ENCODE peak calls at places on chromosomes 12 and 14, in eight cellular contexts. U is stomach, Y is upper lobe of left lung, E is sigmoid colon, F is tibial nerve, B is A549, V is transverse colon, Q is GM12878. I is an unnamed sample.

GRCh38 chr14:74793506-74794155 is 30.5 kb downstream of the YLPM1 start:
- DNase-seq in U (no peak), Y (no peak), E (no peak), F (no peak), B (peak), V (no peak), Q (no peak), I (no peak)

GRCh38 chr12:91143241-91143640 is 31.9 kb upstream of the LUM start:
- DNase-seq in U (no peak), Y (no peak), E (no peak), F (no peak), B (no peak), V (no peak), Q (no peak), I (no peak)

GRCh38 chr12:43882578-43883178 is 46.8 kb downstream of the TMEM117 start:
- DNase-seq in U (no peak), Y (peak), E (no peak), F (no peak), B (peak), V (peak), Q (peak), I (no peak)

GRCh38 chr12:109888179-109889020 is 8.1 kb upstream of the GLTP start:
- DNase-seq in U (no peak), Y (peak), E (no peak), F (no peak), B (peak), V (no peak), Q (peak), I (no peak)

GRCh38 chr12:109938947-109939346 is 38.9 kb downstream of the TCHP start:
- DNase-seq in U (no peak), Y (no peak), E (no peak), F (no peak), B (no peak), V (no peak), Q (no peak), I (no peak)

GRCh38 chr12:53234236-53234635 is 2.2 kb upstream of the RARG start:
- DNase-seq in U (no peak), Y (no peak), E (no peak), F (no peak), B (no peak), V (peak), Q (no peak), I (no peak)

GRCh38 chr14:26597136-26598080 is at the start of gene NOVA1:
- DNase-seq in U (no peak), Y (no peak), E (peak), F (peak), B (peak), V (peak), Q (no peak), I (peak)

GRCh38 chr12:132638541-132639408 is 20.2 kb downstream of the P2RX2 start:
- DNase-seq in U (no peak), Y (no peak), E (no peak), F (peak), B (peak), V (no peak), Q (no peak), I (no peak)

GRCh38 chr12:60173213-60174170 is 577.7 kb downstream of the SLC16A7 start:
- DNase-seq in U (no peak), Y (no peak), E (no peak), F (no peak), B (no peak), V (no peak), Q (no peak), I (no peak)

GRCh38 chr12:98418357-98419075 is 96.9 kb upstream of the TMPO start:
- DNase-seq in U (peak), Y (peak), E (peak), F (peak), B (peak), V (peak), Q (no peak), I (peak)

GRCh38 chr14:105397350-105397931 is 897 bp upstream of the TEX22 start:
- DNase-seq in U (no peak), Y (peak), E (no peak), F (no peak), B (no peak), V (no peak), Q (no peak), I (peak)

DNA sequence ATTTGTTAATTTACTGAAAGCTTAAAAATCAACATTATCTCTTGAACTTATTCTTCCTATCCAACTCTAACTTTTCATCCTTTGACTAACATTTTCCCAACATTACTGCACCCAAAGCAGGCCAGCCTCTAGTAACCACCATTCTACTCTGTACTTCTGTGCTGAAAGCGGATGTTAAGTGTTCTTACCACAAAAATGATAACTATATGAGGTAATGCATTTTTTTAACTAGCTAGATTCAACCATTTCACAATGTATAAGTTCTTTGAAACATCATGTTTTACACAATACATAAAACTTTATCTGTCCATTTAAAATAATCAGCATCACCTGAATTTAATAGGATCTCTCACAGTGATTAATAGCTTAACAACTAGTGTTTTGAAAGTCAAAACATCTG is 468.5 kb upstream of the MGAT4C start:
- DNase-seq in U (no peak), Y (no peak), E (no peak), F (no peak), B (no peak), V (no peak), Q (no peak), I (no peak)
- TF ChIP-seq EP300 in U (no peak), Y (no peak), E (no peak), F (no peak), B (no peak), V (no peak), Q (no peak), I (no peak)

DNA sequence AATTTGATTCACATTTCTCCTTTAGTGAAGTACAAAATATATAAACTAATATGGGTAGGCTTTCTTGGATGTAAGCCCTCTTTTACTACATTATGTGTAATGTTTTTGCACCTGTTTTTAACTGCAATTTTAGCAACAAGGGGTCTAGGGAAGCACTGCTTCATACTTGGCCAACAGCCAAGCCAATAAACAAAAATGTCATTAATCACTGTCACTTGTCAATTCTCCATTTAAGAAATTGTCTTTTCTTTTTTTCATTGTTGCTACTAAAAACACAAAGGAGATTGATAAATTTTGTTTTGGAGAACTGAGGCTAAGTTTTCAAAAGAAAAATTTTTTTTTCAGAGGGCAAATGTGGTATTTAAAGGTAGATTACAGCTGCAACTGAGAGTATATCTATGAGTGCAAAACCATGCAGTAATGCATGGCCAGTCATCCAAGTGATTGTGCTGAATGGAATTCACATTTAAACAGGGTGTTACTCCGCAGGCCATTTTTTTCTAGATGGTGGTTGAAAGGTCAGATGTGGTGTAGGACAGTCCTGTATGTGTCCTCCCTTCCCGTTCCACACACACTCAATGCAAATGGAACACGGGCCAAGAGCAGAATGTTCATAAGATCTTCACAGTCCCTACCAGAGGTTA is 503.0 kb upstream of the LMO3 start:
- DNase-seq in U (no peak), Y (no peak), E (no peak), F (no peak), B (no peak), V (no peak), Q (no peak), I (no peak)
- TF ChIP-seq EP300 in U (no peak), Y (no peak), E (no peak), F (no peak), B (no peak), V (no peak), Q (no peak), I (no peak)

GRCh38 chr14:64364907-64365306 is 23.2 kb upstream of the MTHFD1 start:
- DNase-seq in U (no peak), Y (no peak), E (no peak), F (no peak), B (no peak), V (no peak), Q (no peak), I (no peak)

DNA sequence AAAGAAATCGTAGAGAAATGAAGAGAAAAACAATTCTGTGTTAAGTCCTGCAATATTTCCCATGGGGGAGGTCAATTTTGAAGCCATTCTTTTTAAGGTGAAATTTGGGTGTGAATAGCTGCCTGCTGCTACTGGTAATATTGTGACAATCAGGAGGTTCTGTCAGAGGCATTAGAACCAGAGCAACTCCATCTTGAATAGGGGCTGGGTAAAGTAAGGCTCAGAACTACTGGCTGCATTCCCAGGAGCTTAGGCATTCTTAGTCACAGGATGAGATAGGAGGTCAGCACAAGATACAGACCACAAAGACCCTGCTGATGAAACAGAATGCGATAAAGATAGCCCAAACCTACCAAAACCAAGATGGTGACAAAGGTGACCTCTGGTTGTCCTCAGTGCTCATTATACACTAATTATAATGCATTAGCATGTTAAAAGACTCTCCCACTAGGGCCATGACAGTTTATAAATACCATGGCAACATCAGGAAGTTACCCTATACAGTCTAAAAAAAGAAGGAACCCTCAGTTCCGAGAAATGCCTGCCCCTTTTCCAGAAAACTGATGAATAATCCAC is 24.8 kb upstream of the MTHFD1 start:
- DNase-seq in U (no peak), Y (no peak), E (no peak), F (no peak), B (no peak), V (no peak), Q (no peak), I (no peak)
- TF ChIP-seq EP300 in U (no peak), Y (no peak), E (no peak), F (no peak), B (no peak), V (no peak), Q (no peak), I (no peak)

GRCh38 chr12:51520576-51521325 is 70.3 kb upstream of the SCN8A start:
- DNase-seq in U (no peak), Y (no peak), E (no peak), F (no peak), B (no peak), V (no peak), Q (no peak), I (no peak)
- TF ChIP-seq EP300 in U (no peak), Y (no peak), E (no peak), F (no peak), B (no peak), V (no peak), Q (no peak), I (no peak)

DNA sequence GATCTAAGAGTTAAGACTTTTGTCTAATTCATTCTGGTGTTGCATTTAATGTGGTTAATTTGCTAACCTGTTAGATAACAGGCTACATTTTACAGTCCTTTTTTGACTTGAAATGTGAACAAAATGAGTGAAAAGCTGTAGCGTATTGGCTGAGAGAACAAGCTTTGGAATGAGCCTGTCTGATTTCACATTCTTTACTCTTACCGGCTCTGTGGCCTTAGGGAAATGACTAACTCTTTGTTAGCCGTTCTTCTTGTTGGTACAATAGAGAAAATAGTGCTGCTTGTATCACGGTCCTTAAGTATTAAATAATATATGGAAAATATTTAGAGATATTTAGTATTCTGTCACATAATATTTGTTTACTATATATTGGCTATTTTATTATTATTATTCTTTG is 1.9 kb downstream of the MNAT1 start:
- DNase-seq in U (no peak), Y (no peak), E (no peak), F (no peak), B (no peak), V (no peak), Q (no peak), I (no peak)
- TF ChIP-seq EP300 in U (no peak), Y (no peak), E (no peak), F (no peak), B (no peak), V (no peak), Q (no peak), I (no peak)

DNA sequence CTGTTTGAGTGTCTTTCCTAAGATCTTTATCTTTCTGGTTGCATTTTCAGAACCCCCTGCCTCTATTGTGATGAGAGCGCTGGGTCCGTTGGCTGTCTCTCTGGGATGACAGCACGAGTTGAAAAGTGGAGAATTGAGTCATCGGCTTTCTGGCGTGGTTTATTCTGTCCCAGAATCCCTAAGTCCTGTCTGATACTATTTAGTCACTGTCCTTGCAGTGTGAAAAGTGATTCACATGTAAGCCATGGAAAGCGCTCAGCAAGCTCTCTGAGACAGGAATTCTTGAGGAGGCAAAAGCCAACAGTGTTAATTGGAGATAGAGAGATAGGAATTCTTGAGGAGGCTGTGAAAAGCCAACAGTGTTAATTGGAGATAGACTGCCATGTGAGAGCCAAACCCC is 121.7 kb downstream of the CHST11 start:
- DNase-seq in U (no peak), Y (no peak), E (no peak), F (no peak), B (peak), V (no peak), Q (no peak), I (no peak)
- TF ChIP-seq EP300 in U (no peak), Y (no peak), E (no peak), F (no peak), B (no peak), V (no peak), Q (no peak), I (no peak)

DNA sequence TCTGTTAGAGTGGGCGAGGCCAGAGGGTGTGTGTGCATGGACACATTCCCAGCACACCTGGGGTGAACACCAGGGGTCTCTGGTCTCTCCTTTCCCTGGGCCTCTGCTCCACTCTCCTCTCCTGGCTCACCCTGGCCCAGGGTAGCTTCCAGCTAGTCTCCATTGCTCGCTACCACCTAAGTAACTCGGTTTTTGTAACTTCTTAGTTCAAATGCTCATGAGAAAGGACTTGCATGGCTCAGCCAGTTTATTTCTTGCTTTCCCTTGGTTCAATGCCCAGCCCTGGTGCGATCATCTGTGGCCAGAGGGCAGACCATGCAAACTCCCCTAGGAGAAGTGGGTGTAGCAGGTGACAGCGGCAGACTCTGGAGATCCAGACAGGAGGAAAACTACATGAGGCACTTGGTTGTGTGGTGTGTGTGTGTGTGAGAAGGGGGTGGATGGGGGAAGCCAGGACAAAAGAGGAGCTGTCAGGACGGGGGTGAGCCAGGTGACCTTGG is 8.9 kb upstream of the ACVR1B start:
- DNase-seq in U (peak), Y (no peak), E (no peak), F (no peak), B (no peak), V (no peak), Q (no peak), I (no peak)
- TF ChIP-seq EP300 in U (no peak), Y (no peak), E (no peak), F (no peak), B (no peak), V (no peak), Q (no peak), I (no peak)

DNA sequence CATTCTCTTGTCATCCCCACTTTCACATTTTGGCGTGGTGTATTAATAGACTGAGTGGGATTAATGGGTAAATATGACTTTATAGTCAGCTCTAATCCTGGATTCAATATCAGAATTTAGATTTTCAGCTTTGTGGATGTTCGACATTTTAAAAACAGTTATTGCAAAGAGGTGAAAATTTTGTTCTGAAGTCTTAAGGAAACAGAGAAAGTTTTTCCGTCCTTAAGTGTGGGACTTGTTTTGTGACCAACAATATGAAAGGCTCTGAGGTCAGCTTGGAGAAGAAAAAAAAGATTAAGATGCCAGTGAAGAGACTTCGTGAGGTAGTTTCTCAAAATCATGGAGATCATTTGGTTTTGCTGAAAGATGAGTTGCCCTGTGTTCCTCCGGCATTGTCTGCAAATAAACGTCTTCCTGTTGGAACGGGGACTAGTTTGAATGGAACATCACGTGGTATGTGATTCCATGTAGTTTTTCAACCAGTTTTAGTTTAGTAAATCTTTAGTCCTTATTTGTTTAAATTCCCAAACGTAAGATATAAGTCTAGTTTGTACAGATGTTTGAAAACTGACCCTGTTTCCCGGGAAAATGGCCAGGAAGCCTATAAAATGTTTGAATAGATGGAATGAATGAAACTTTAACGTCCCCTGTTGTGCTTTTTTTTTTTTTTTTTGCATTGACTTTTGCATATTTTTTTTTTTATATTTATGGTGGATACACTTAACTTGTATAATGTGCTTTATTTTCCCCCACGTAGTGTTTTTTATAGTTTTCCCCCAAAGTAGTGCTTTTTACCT is 690 bp downstream of the KIAA0586 start:
- DNase-seq in U (no peak), Y (no peak), E (no peak), F (no peak), B (peak), V (peak), Q (no peak), I (no peak)
- TF ChIP-seq EP300 in U (no peak), Y (no peak), E (no peak), F (no peak), B (no peak), V (no peak), Q (no peak), I (no peak)